ENCODE peak calls at places on chromosomes 11 and 22, in ten cellular contexts. L, J, R, K, V, D, C, S, Q and Z are unnamed samples. For H3K4me1, the result is how much of the 10 kb centered on the place peaks cover.

GRCh38 chr11:122563761-122564160 is 91.8 kb upstream of the UBASH3B start:
- DNase-seq in L (no peak), J (no peak), R (no peak), K (no peak), V (no peak), D (no peak), C (no peak), S (no peak), Q (no peak), Z (no peak)

GRCh38 chr22:27842994-27843431 is 41.5 kb upstream of the MN1 start:
- DNase-seq in L (no peak), J (no peak), R (no peak), K (no peak), V (no peak), D (no peak), C (no peak), S (no peak), Q (no peak), Z (no peak)

GRCh38 chr11:7577226-7577882 is 63.6 kb downstream of the PPFIBP2 start:
- DNase-seq in L (peak), J (peak), R (no peak), K (peak), V (no peak), D (peak), C (peak), S (no peak), Q (peak), Z (no peak)

GRCh38 chr11:1693327-1694063 is 3.5 kb upstream of the KRTAP5-6 start:
- DNase-seq in L (peak), J (peak), R (peak), K (peak), V (peak), D (peak), C (peak), S (peak), Q (peak), Z (peak)

GRCh38 chr22:28958611-28959010 is 75.2 kb downstream of the ZNRF3 start:
- DNase-seq in L (no peak), J (no peak), R (no peak), K (no peak), V (no peak), D (no peak), C (no peak), S (no peak), Q (no peak), Z (no peak)

GRCh38 chr22:45688606-45689080 is 17.0 kb downstream of the ATXN10 start:
- DNase-seq in L (no peak), J (no peak), R (peak), K (no peak), V (no peak), D (no peak), C (no peak), S (no peak), Q (no peak), Z (no peak)

GRCh38 chr22:25706197-25706596 is 35.8 kb upstream of the MYO18B start:
- DNase-seq in L (no peak), J (no peak), R (no peak), K (no peak), V (no peak), D (no peak), C (no peak), S (no peak), Q (no peak), Z (no peak)

GRCh38 chr22:25111579-25112517 is 87.8 kb upstream of the CRYBB3 start:
- DNase-seq in L (peak), J (no peak), R (peak), K (no peak), V (peak), D (peak), C (no peak), S (no peak), Q (no peak), Z (no peak)

GRCh38 chr22:26597026-26597425 is 7.1 kb upstream of the TPST2 start:
- DNase-seq in L (no peak), J (no peak), R (no peak), K (no peak), V (no peak), D (no peak), C (no peak), S (no peak), Q (no peak), Z (no peak)

GRCh38 chr11:44564198-44564597 is 1.3 kb upstream of the CD82 start:
- DNase-seq in L (no peak), J (peak), R (peak), K (no peak), V (no peak), D (peak), C (peak), S (no peak), Q (no peak), Z (no peak)

GRCh38 chr22:45779351-45779750 is 107.7 kb downstream of the ATXN10 start:
- DNase-seq in L (no peak), J (no peak), R (no peak), K (no peak), V (no peak), D (no peak), C (no peak), S (no peak), Q (no peak), Z (no peak)

GRCh38 chr11:65524747-65525658 is at the start of gene SCYL1:
- DNase-seq in L (no peak), J (peak), R (peak), K (peak), V (peak), D (peak), C (peak), S (peak), Q (peak), Z (peak)

GRCh38 chr11:128453444-128454336 is 133.7 kb downstream of the ETS1 start:
- DNase-seq in L (no peak), J (peak), R (peak), K (peak), V (peak), D (peak), C (peak), S (no peak), Q (peak), Z (no peak)

GRCh38 chr11:36512016-36512415 is 1.9 kb upstream of the TRAF6 start:
- DNase-seq in L (no peak), J (no peak), R (no peak), K (no peak), V (no peak), D (no peak), C (no peak), S (no peak), Q (no peak), Z (no peak)

GRCh38 chr11:94895451-94895850 is 77.9 kb downstream of the CWC15 start:
- DNase-seq in L (no peak), J (no peak), R (no peak), K (no peak), V (no peak), D (no peak), C (no peak), S (no peak), Q (no peak), Z (no peak)

GRCh38 chr22:27331526-27332281 is 469.9 kb downstream of the MN1 start:
- DNase-seq in L (no peak), J (peak), R (no peak), K (peak), V (peak), D (peak), C (no peak), S (no peak), Q (no peak), Z (peak)

GRCh38 chr11:126878892-126879291 is 121.7 kb downstream of the KIRREL3 start:
- DNase-seq in L (no peak), J (no peak), R (no peak), K (no peak), V (no peak), D (no peak), C (no peak), S (no peak), Q (no peak), Z (no peak)

GRCh38 chr11:26229270-26229669 is 102.7 kb upstream of the ANO3 start:
- DNase-seq in L (no peak), J (no peak), R (no peak), K (no peak), V (no peak), D (no peak), C (no peak), S (no peak), Q (no peak), Z (no peak)

GRCh38 chr11:128697645-128698174 is 3.8 kb downstream of the FLI1 start:
- DNase-seq in L (no peak), J (no peak), R (no peak), K (no peak), V (no peak), D (no peak), C (no peak), S (no peak), Q (no peak), Z (no peak)

GRCh38 chr11:131246589-131247164 is 123.7 kb upstream of the NTM start:
- DNase-seq in L (no peak), J (no peak), R (no peak), K (no peak), V (no peak), D (peak), C (no peak), S (peak), Q (no peak), Z (peak)

GRCh38 chr11:33151411-33151810 is 9.9 kb downstream of the CSTF3 start:
- DNase-seq in L (no peak), J (no peak), R (no peak), K (no peak), V (no peak), D (no peak), C (no peak), S (no peak), Q (no peak), Z (no peak)

GRCh38 chr11:75272391-75272790 is 31.8 kb downstream of the TPBGL start:
- DNase-seq in L (no peak), J (peak), R (no peak), K (no peak), V (peak), D (no peak), C (no peak), S (no peak), Q (no peak), Z (no peak)

GRCh38 chr11:15775051-15775541 is 581.2 kb downstream of the SOX6 start:
- DNase-seq in L (no peak), J (no peak), R (no peak), K (peak), V (no peak), D (no peak), C (no peak), S (no peak), Q (no peak), Z (peak)

GRCh38 chr11:75491465-75491864 is 34.3 kb downstream of the GDPD5 start:
- DNase-seq in L (no peak), J (no peak), R (no peak), K (no peak), V (no peak), D (no peak), C (no peak), S (no peak), Q (no peak), Z (no peak)

GRCh38 chr11:2772544-2773031 is 72.8 kb upstream of the KCNQ1OT1 start:
- DNase-seq in L (peak), J (peak), R (peak), K (peak), V (no peak), D (peak), C (no peak), S (no peak), Q (peak), Z (peak)

GRCh38 chr11:75498556-75499255 is 27.0 kb downstream of the GDPD5 start:
- DNase-seq in L (no peak), J (no peak), R (no peak), K (no peak), V (no peak), D (no peak), C (no peak), S (no peak), Q (no peak), Z (no peak)

GRCh38 chr22:19758896-19759458 is 1.6 kb upstream of the TBX1 start:
- DNase-seq in L (no peak), J (no peak), R (no peak), K (no peak), V (no peak), D (no peak), C (no peak), S (no peak), Q (no peak), Z (no peak)

GRCh38 chr11:62806611-62807121 is 1.4 kb upstream of the NXF1 start:
- DNase-seq in L (no peak), J (peak), R (no peak), K (peak), V (peak), D (no peak), C (peak), S (no peak), Q (no peak), Z (no peak)

GRCh38 chr22:25930710-25931353 is 188.8 kb downstream of the MYO18B start:
- DNase-seq in L (no peak), J (no peak), R (no peak), K (no peak), V (no peak), D (no peak), C (no peak), S (no peak), Q (no peak), Z (no peak)

GRCh38 chr11:59208956-59209355 is 3.8 kb downstream of the MPEG1 start:
- DNase-seq in L (no peak), J (no peak), R (no peak), K (no peak), V (no peak), D (no peak), C (no peak), S (no peak), Q (no peak), Z (no peak)

GRCh38 chr22:25060522-25061071 is 108.1 kb downstream of the KIAA1671 start:
- DNase-seq in L (no peak), J (no peak), R (no peak), K (no peak), V (no peak), D (no peak), C (no peak), S (no peak), Q (no peak), Z (no peak)

GRCh38 chr11:62501432-62501891 is 45.1 kb downstream of the AHNAK start:
- DNase-seq in L (no peak), J (no peak), R (peak), K (peak), V (peak), D (peak), C (no peak), S (no peak), Q (peak), Z (no peak)

GRCh38 chr11:60919956-60920355 is 4.3 kb upstream of the TMEM132A start:
- DNase-seq in L (no peak), J (no peak), R (no peak), K (no peak), V (no peak), D (no peak), C (no peak), S (no peak), Q (no peak), Z (no peak)
- H3K27ac ChIP-seq in L (no peak), J (no peak), R (no peak), K (no peak), V (no peak), D (no peak), C (no peak), S (no peak), Q (no peak), Z (no peak)

GRCh38 chr11:120336641-120337132 is 474 bp downstream of the ARHGEF12 start:
- DNase-seq in L (no peak), J (no peak), R (peak), K (peak), V (no peak), D (no peak), C (no peak), S (peak), Q (no peak), Z (no peak)
- TF ChIP-seq POLR2A in L (no peak), J (no peak), R (no peak), K (no peak), V (no peak), D (peak), C (no peak), S (no peak), Q (no peak), Z (no peak)

DNA sequence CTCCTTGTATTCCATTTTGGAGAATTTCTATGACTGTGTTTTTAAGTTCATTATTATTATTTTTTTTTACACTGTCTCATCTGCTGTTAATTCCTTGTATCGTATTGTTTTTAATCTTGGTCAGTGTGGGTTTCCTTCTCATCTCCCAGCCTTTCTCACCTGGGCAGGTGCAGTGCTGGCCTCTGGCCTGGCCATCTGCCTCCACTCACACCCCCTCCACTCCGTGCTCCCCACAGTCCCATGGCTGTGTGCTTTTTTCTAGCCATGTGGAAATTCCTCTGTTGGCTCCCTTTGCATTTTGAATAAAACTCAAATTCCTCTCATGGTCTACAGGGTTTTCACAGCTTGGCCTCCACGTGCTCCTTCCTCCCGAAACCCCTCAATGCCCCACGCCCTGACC is 50.3 kb upstream of the LINC01488 start:
- DNase-seq in L (no peak), J (no peak), R (no peak), K (no peak), V (no peak), D (no peak), C (no peak), S (no peak), Q (no peak), Z (no peak)
- H3K4me1 ChIP-seq in L (under half), J (under half), R (under half), K (under half), V (under half), D (under half), C (under half), S (under half), Q (under half), Z (under half)

GRCh38 chr11:35257287-35257686 is 118.3 kb downstream of the CD44 start:
- DNase-seq in L (no peak), J (no peak), R (no peak), K (no peak), V (no peak), D (no peak), C (no peak), S (no peak), Q (no peak), Z (no peak)

GRCh38 chr11:35259529-35259928 is 120.6 kb downstream of the CD44 start:
- DNase-seq in L (no peak), J (no peak), R (peak), K (no peak), V (no peak), D (no peak), C (no peak), S (no peak), Q (no peak), Z (no peak)

GRCh38 chr11:35256296-35256695 is 117.3 kb downstream of the CD44 start:
- DNase-seq in L (no peak), J (no peak), R (no peak), K (no peak), V (no peak), D (no peak), C (no peak), S (no peak), Q (no peak), Z (no peak)

GRCh38 chr11:35253237-35253636 is 114.3 kb downstream of the CD44 start:
- DNase-seq in L (no peak), J (no peak), R (no peak), K (no peak), V (no peak), D (no peak), C (no peak), S (no peak), Q (no peak), Z (no peak)

GRCh38 chr11:35255514-35255913 is 116.5 kb downstream of the CD44 start:
- DNase-seq in L (no peak), J (no peak), R (peak), K (no peak), V (no peak), D (no peak), C (no peak), S (no peak), Q (no peak), Z (no peak)
- H3K27ac ChIP-seq in L (no peak), J (no peak), R (no peak), K (no peak), V (no peak), D (no peak), C (no peak), S (no peak), Q (no peak), Z (no peak)